ENCODE peak calls at places on chromosomes 4 and X, in eight cellular contexts. One of them, this sample, is unnamed. For H3K9me3 and H3K27me3, the result is how much of the 10 kb centered on the place peaks cover.

GRCh38 chrX:40005290-40006011 is 92.3 kb downstream of the BCOR start:
- DNase-seq in mammary epithelial cell: no peak
- DNase-seq in spleen: peak
- DNase-seq in uterus: peak
- DNase-seq in K562: no peak
- DNase-seq in MM.1S: no peak
- DNase-seq in heart left ventricle: no peak
- DNase-seq in tibial nerve: no peak
- DNase-seq in this sample: no peak

GRCh38 chrX:9670136-9670905 is 95.3 kb downstream of the GPR143 start:
- DNase-seq in mammary epithelial cell: no peak
- DNase-seq in spleen: no peak
- DNase-seq in uterus: no peak
- DNase-seq in K562: peak
- DNase-seq in MM.1S: no peak
- DNase-seq in heart left ventricle: no peak
- DNase-seq in tibial nerve: no peak
- DNase-seq in this sample: no peak

GRCh38 chr4:67568820-67569219 is 10.3 kb downstream of the STAP1 start:
- DNase-seq in mammary epithelial cell: peak
- DNase-seq in spleen: no peak
- DNase-seq in uterus: no peak
- DNase-seq in K562: no peak
- DNase-seq in MM.1S: no peak
- DNase-seq in heart left ventricle: no peak
- DNase-seq in tibial nerve: no peak
- DNase-seq in this sample: no peak

GRCh38 chr4:153023692-153024394 is 87.7 kb downstream of the FHDC1 start:
- DNase-seq in mammary epithelial cell: peak
- DNase-seq in spleen: no peak
- DNase-seq in uterus: no peak
- DNase-seq in K562: peak
- DNase-seq in MM.1S: no peak
- DNase-seq in heart left ventricle: no peak
- DNase-seq in tibial nerve: no peak
- DNase-seq in this sample: no peak

GRCh38 chr4:117560329-117560728 is 474.0 kb upstream of the NDST3 start:
- DNase-seq in mammary epithelial cell: peak
- DNase-seq in spleen: no peak
- DNase-seq in uterus: no peak
- DNase-seq in K562: no peak
- DNase-seq in MM.1S: peak
- DNase-seq in heart left ventricle: no peak
- DNase-seq in tibial nerve: no peak
- DNase-seq in this sample: no peak

GRCh38 chr4:156974264-156974663 is 2.7 kb upstream of the PDGFC start:
- DNase-seq in mammary epithelial cell: no peak
- DNase-seq in spleen: no peak
- DNase-seq in uterus: no peak
- DNase-seq in K562: no peak
- DNase-seq in MM.1S: no peak
- DNase-seq in heart left ventricle: no peak
- DNase-seq in tibial nerve: no peak
- DNase-seq in this sample: no peak

GRCh38 chr4:13918110-13918509 is 290.6 kb upstream of the BOD1L1 start:
- DNase-seq in mammary epithelial cell: peak
- DNase-seq in spleen: no peak
- DNase-seq in uterus: peak
- DNase-seq in K562: no peak
- DNase-seq in MM.1S: no peak
- DNase-seq in heart left ventricle: no peak
- DNase-seq in tibial nerve: peak
- DNase-seq in this sample: peak

GRCh38 chrX:31483336-31483735 is 411.5 kb upstream of the FTHL17 start:
- DNase-seq in mammary epithelial cell: peak
- DNase-seq in spleen: no peak
- DNase-seq in uterus: no peak
- DNase-seq in K562: no peak
- DNase-seq in MM.1S: no peak
- DNase-seq in heart left ventricle: no peak
- DNase-seq in tibial nerve: no peak
- DNase-seq in this sample: peak

GRCh38 chr4:105808459-105809041 is 86.7 kb upstream of the NPNT start:
- DNase-seq in mammary epithelial cell: peak
- DNase-seq in spleen: no peak
- DNase-seq in uterus: no peak
- DNase-seq in K562: no peak
- DNase-seq in MM.1S: no peak
- DNase-seq in heart left ventricle: no peak
- DNase-seq in tibial nerve: no peak
- DNase-seq in this sample: peak

GRCh38 chrX:43813898-43814297 is 68.4 kb downstream of the MAOB start:
- DNase-seq in mammary epithelial cell: no peak
- DNase-seq in spleen: no peak
- DNase-seq in uterus: no peak
- DNase-seq in K562: peak
- DNase-seq in MM.1S: no peak
- DNase-seq in heart left ventricle: no peak
- DNase-seq in tibial nerve: no peak
- DNase-seq in this sample: peak

GRCh38 chrX:6448003-6448402 is 86.9 kb downstream of the VCX3A start:
- DNase-seq in mammary epithelial cell: no peak
- DNase-seq in spleen: no peak
- DNase-seq in uterus: no peak
- DNase-seq in K562: no peak
- DNase-seq in MM.1S: no peak
- DNase-seq in heart left ventricle: no peak
- DNase-seq in tibial nerve: no peak
- DNase-seq in this sample: no peak

GRCh38 chr4:2788101-2788500 is 4.8 kb upstream of the SH3BP2 start:
- DNase-seq in mammary epithelial cell: no peak
- DNase-seq in spleen: no peak
- DNase-seq in uterus: no peak
- DNase-seq in K562: no peak
- DNase-seq in MM.1S: no peak
- DNase-seq in heart left ventricle: no peak
- DNase-seq in tibial nerve: no peak
- DNase-seq in this sample: no peak

GRCh38 chr4:176898791-176899190 is 106.1 kb upstream of the VEGFC start:
- DNase-seq in mammary epithelial cell: peak
- DNase-seq in spleen: no peak
- DNase-seq in uterus: no peak
- DNase-seq in K562: no peak
- DNase-seq in MM.1S: no peak
- DNase-seq in heart left ventricle: no peak
- DNase-seq in tibial nerve: no peak
- DNase-seq in this sample: no peak

GRCh38 chr4:28730304-28730703 is 1869.7 kb downstream of the STIM2 start:
- DNase-seq in mammary epithelial cell: no peak
- DNase-seq in spleen: no peak
- DNase-seq in uterus: no peak
- DNase-seq in K562: no peak
- DNase-seq in MM.1S: no peak
- DNase-seq in heart left ventricle: no peak
- DNase-seq in tibial nerve: no peak
- DNase-seq in this sample: no peak

GRCh38 chrX:113868169-113868568 is 715.7 kb upstream of the HTR2C start:
- DNase-seq in mammary epithelial cell: no peak
- DNase-seq in spleen: no peak
- DNase-seq in uterus: no peak
- DNase-seq in K562: peak
- DNase-seq in MM.1S: peak
- DNase-seq in heart left ventricle: no peak
- DNase-seq in tibial nerve: no peak
- DNase-seq in this sample: no peak

GRCh38 chr4:13642576-13642975 is 15.1 kb upstream of the BOD1L1 start:
- DNase-seq in mammary epithelial cell: no peak
- DNase-seq in spleen: no peak
- DNase-seq in uterus: peak
- DNase-seq in K562: no peak
- DNase-seq in MM.1S: no peak
- DNase-seq in heart left ventricle: no peak
- DNase-seq in tibial nerve: peak
- DNase-seq in this sample: no peak

GRCh38 chr4:26715636-26716242 is 131.9 kb downstream of the TBC1D19 start:
- DNase-seq in mammary epithelial cell: no peak
- DNase-seq in spleen: no peak
- DNase-seq in uterus: no peak
- DNase-seq in K562: no peak
- DNase-seq in MM.1S: no peak
- DNase-seq in heart left ventricle: no peak
- DNase-seq in tibial nerve: no peak
- DNase-seq in this sample: no peak

GRCh38 chr4:176499518-176499917 is 179.8 kb downstream of the SPCS3 start:
- DNase-seq in mammary epithelial cell: peak
- DNase-seq in spleen: no peak
- DNase-seq in uterus: no peak
- DNase-seq in K562: no peak
- DNase-seq in MM.1S: no peak
- DNase-seq in heart left ventricle: no peak
- DNase-seq in tibial nerve: no peak
- DNase-seq in this sample: no peak

GRCh38 chr4:41058426-41058825 is 155.9 kb downstream of the APBB2 start:
- DNase-seq in mammary epithelial cell: no peak
- DNase-seq in spleen: no peak
- DNase-seq in uterus: no peak
- DNase-seq in K562: no peak
- DNase-seq in MM.1S: no peak
- DNase-seq in heart left ventricle: no peak
- DNase-seq in tibial nerve: no peak
- DNase-seq in this sample: no peak

GRCh38 chr4:112279025-112279881 is 6.5 kb downstream of the TIFA start:
- DNase-seq in mammary epithelial cell: no peak
- DNase-seq in spleen: peak
- DNase-seq in uterus: no peak
- DNase-seq in K562: no peak
- DNase-seq in MM.1S: peak
- DNase-seq in heart left ventricle: no peak
- DNase-seq in tibial nerve: no peak
- DNase-seq in this sample: no peak

GRCh38 chr4:139299536-139299935 is 1.8 kb upstream of the NAA15 start:
- DNase-seq in mammary epithelial cell: peak
- DNase-seq in spleen: no peak
- DNase-seq in uterus: no peak
- DNase-seq in K562: no peak
- DNase-seq in MM.1S: no peak
- DNase-seq in heart left ventricle: no peak
- DNase-seq in tibial nerve: no peak
- DNase-seq in this sample: no peak
- H3K4me3 ChIP-seq in mammary epithelial cell: peak
- H3K4me3 ChIP-seq in spleen: no peak
- H3K4me3 ChIP-seq in uterus: no peak
- H3K4me3 ChIP-seq in K562: peak
- H3K4me3 ChIP-seq in MM.1S: peak
- H3K4me3 ChIP-seq in heart left ventricle: no peak
- H3K4me3 ChIP-seq in tibial nerve: no peak
- H3K4me3 ChIP-seq in this sample: peak

GRCh38 chr4:1170805-1171305 is 1.5 kb downstream of the SPON2 start:
- DNase-seq in mammary epithelial cell: no peak
- DNase-seq in spleen: peak
- DNase-seq in uterus: no peak
- DNase-seq in K562: no peak
- DNase-seq in MM.1S: no peak
- DNase-seq in heart left ventricle: peak
- DNase-seq in tibial nerve: no peak
- DNase-seq in this sample: no peak
- H3K9me3 ChIP-seq in mammary epithelial cell: under half
- H3K9me3 ChIP-seq in spleen: under half
- H3K9me3 ChIP-seq in uterus: under half
- H3K9me3 ChIP-seq in K562: under half
- H3K9me3 ChIP-seq in MM.1S: under half
- H3K9me3 ChIP-seq in heart left ventricle: under half
- H3K9me3 ChIP-seq in tibial nerve: under half
- H3K9me3 ChIP-seq in this sample: under half

DNA sequence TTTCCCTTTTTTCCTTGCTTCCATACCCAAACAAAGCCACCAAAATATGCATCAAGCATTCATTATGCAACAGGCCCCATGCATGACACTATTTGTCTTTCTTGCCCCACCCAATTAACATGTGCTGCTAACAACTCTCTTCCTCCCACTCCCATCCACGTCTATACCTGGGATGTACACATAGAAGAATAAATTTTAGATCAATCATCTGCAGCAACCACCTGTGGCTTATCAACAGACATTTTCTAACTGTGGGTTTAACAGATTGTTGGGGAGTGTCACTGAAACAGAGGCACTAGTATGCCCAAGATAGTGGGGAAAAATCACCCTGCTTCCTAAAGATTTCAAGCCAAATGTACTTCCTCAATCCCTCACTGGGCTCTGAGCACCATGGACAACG is 28.5 kb upstream of the TRPC5OS start:
- DNase-seq in mammary epithelial cell: no peak
- DNase-seq in spleen: no peak
- DNase-seq in uterus: no peak
- DNase-seq in K562: no peak
- DNase-seq in MM.1S: no peak
- DNase-seq in heart left ventricle: no peak
- DNase-seq in tibial nerve: no peak
- DNase-seq in this sample: no peak
- H3K27me3 ChIP-seq in mammary epithelial cell: under half
- H3K27me3 ChIP-seq in spleen: under half
- H3K27me3 ChIP-seq in uterus: under half
- H3K27me3 ChIP-seq in K562: under half
- H3K27me3 ChIP-seq in MM.1S: under half
- H3K27me3 ChIP-seq in heart left ventricle: under half
- H3K27me3 ChIP-seq in tibial nerve: under half
- H3K27me3 ChIP-seq in this sample: under half

GRCh38 chr4:75630174-75630931 is at the start of gene CDKL2:
- DNase-seq in mammary epithelial cell: peak
- DNase-seq in spleen: peak
- DNase-seq in uterus: peak
- DNase-seq in K562: peak
- DNase-seq in MM.1S: peak
- DNase-seq in heart left ventricle: peak
- DNase-seq in tibial nerve: peak
- DNase-seq in this sample: no peak

GRCh38 chr4:75634281-75634680 is 4.0 kb upstream of the CDKL2 start:
- DNase-seq in mammary epithelial cell: peak
- DNase-seq in spleen: no peak
- DNase-seq in uterus: no peak
- DNase-seq in K562: no peak
- DNase-seq in MM.1S: no peak
- DNase-seq in heart left ventricle: no peak
- DNase-seq in tibial nerve: no peak
- DNase-seq in this sample: peak

GRCh38 chr4:75629239-75629638 is 1.1 kb downstream of the CDKL2 start:
- DNase-seq in mammary epithelial cell: no peak
- DNase-seq in spleen: no peak
- DNase-seq in uterus: no peak
- DNase-seq in K562: no peak
- DNase-seq in MM.1S: no peak
- DNase-seq in heart left ventricle: no peak
- DNase-seq in tibial nerve: no peak
- DNase-seq in this sample: no peak

GRCh38 chr4:75633846-75634245 is 3.5 kb upstream of the CDKL2 start:
- DNase-seq in mammary epithelial cell: peak
- DNase-seq in spleen: no peak
- DNase-seq in uterus: no peak
- DNase-seq in K562: no peak
- DNase-seq in MM.1S: peak
- DNase-seq in heart left ventricle: no peak
- DNase-seq in tibial nerve: no peak
- DNase-seq in this sample: no peak

GRCh38 chr4:75630932-75631320 is 598 bp upstream of the CDKL2 start:
- DNase-seq in mammary epithelial cell: no peak
- DNase-seq in spleen: no peak
- DNase-seq in uterus: peak
- DNase-seq in K562: no peak
- DNase-seq in MM.1S: no peak
- DNase-seq in heart left ventricle: no peak
- DNase-seq in tibial nerve: no peak
- DNase-seq in this sample: no peak
- H3K4me3 ChIP-seq in mammary epithelial cell: peak
- H3K4me3 ChIP-seq in spleen: peak
- H3K4me3 ChIP-seq in uterus: peak
- H3K4me3 ChIP-seq in K562: no peak
- H3K4me3 ChIP-seq in MM.1S: peak
- H3K4me3 ChIP-seq in heart left ventricle: peak
- H3K4me3 ChIP-seq in tibial nerve: peak
- H3K4me3 ChIP-seq in this sample: no peak